ENCODE peak calls at places on chromosomes 2 and 18, in seven cellular contexts. M is K562, K is breast epithelium, Y is ovary, P is H54, S is A549, W is stomach. F is an unnamed sample.

GRCh38 chr18:76445741-76446232 is 49.3 kb downstream of the ZNF516 start:
- DNase-seq in M (no peak), W (no peak), K (no peak), Y (peak; percentile 52), P (peak; percentile 7), S (no peak), F (no peak)

GRCh38 chr18:52343138-52343537 is 3.1 kb downstream of the DCC start:
- DNase-seq in Y (no peak), P (no peak), K (no peak), W (no peak), M (no peak), S (peak; percentile 29), F (no peak)

GRCh38 chr2:218732761-218733158 is 22.1 kb downstream of the TTLL4 start:
- DNase-seq in S (no peak), Y (no peak), M (no peak), W (no peak), K (no peak), P (no peak), F (no peak)

GRCh38 chr2:119478188-119479065 is 45.9 kb downstream of the SCTR start:
- DNase-seq in K (no peak), P (no peak), Y (no peak), S (no peak), M (no peak), W (peak; percentile 20), F (no peak)

GRCh38 chr2:176414641-176415040 is 145.4 kb downstream of the MTX2 start:
- DNase-seq in W (no peak), P (no peak), K (no peak), S (no peak), M (no peak), Y (no peak), F (no peak)

GRCh38 chr2:200168641-200169265 is 137.7 kb upstream of the SPATS2L start:
- DNase-seq in S (no peak), P (no peak), M (no peak), Y (no peak), K (no peak), W (no peak), F (no peak)

GRCh38 chr18:6752200-6752873 is 22.8 kb downstream of the ARHGAP28 start:
- DNase-seq in M (no peak), W (no peak), Y (no peak), K (no peak), S (no peak), P (no peak), F (no peak)

GRCh38 chr2:46135230-46135555 is 162.0 kb upstream of the EPAS1 start:
- DNase-seq in Y (no peak), K (no peak), M (no peak), S (no peak), P (no peak), W (no peak), F (no peak)

GRCh38 chr2:79850912-79851311 is 338.1 kb downstream of the CTNNA2 start:
- DNase-seq in Y (no peak), P (no peak), W (no peak), M (no peak), S (no peak), K (no peak), F (no peak)

GRCh38 chr2:181104512-181105121 is 124.2 kb downstream of the UBE2E3 start:
- DNase-seq in S (peak; percentile 58), P (no peak), K (no peak), M (peak; percentile 25), W (no peak), Y (no peak), F (peak; percentile 76)

GRCh38 chr2:47720036-47720435 is 62.9 kb upstream of the MSH6 start:
- DNase-seq in S (no peak), M (no peak), Y (no peak), K (no peak), P (no peak), W (no peak), F (no peak)

GRCh38 chr18:24019641-24020331 is 5.2 kb downstream of the TTC39C start:
- DNase-seq in W (no peak), Y (no peak), P (no peak), S (no peak), M (no peak), K (no peak), F (no peak)

GRCh38 chr2:71705171-71705960 is 252.0 kb downstream of the DYSF start:
- DNase-seq in Y (peak; percentile 17), S (no peak), P (no peak), M (no peak), W (no peak), K (no peak), F (no peak)

GRCh38 chr2:47276061-47276460 is 121.0 kb upstream of the STPG4 start:
- DNase-seq in P (no peak), Y (no peak), S (no peak), W (no peak), K (no peak), M (no peak), F (no peak)

DNA sequence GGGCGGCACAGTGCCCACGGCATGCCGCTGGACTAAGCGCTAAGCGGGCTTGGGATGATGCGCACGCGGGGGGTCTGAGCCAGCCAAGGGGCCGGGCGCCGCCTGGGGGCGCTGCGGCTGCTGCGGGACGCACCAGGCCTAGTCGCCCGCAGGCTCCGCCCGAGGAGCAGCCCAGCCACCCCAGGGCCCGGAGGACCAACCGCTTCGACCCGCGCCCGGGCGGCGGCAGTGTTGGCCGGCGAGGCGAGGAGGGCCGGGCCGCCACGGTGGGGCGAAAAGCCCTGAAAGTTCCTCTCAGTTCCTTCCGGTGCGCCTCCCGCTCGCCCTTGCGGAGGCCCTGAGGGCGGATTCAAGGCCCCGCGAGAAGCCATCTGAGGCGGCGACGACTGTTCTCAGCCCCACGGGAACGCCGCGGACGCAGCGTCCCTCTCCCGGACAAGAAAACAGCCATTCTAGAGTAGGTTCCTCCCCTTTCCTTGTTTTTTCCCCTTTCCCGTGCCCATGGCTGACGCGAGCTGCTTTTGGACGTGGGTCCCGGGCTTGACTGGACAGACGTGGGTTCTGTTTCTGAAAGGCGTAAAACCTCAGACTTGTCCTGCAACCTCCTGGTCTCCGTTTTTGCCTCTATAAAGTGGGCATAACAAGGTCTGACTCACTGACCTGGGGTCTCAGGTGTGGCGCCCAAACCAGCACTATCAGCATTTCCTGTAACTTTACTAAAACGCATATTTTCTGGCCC is at the start of gene ANKAR:
- DNase-seq in K (peak; percentile 59), Y (peak; percentile 95), S (peak; percentile 92), M (no peak), P (peak; percentile 81), W (peak; percentile 91), F (peak; percentile 92)
- TF ChIP-seq POLR2A in K (no peak), Y (peak; percentile 60), S (peak; percentile 78), M (no peak), P (peak; percentile 54), W (no peak), F (peak; percentile 81)

GRCh38 chr2:68060652-68061051 is 2.2 kb downstream of the C1D start:
- DNase-seq in P (no peak), S (no peak), K (no peak), Y (no peak), M (no peak), W (no peak), F (peak; percentile 16)

GRCh38 chr2:68059769-68060525 is 2.9 kb downstream of the C1D start:
- DNase-seq in P (no peak), W (no peak), M (peak; percentile 14), S (no peak), K (no peak), Y (no peak), F (peak; percentile 25)

GRCh38 chr2:68057658-68058396 is 5.0 kb downstream of the C1D start:
- DNase-seq in P (no peak), K (no peak), W (no peak), S (no peak), Y (no peak), M (no peak), F (peak; percentile 10)

GRCh38 chr2:68062680-68063387 is at the start of gene C1D:
- DNase-seq in S (peak; percentile 94), Y (peak; percentile 98), M (peak; percentile 97), P (peak; percentile 60), W (peak; percentile 96), K (peak; percentile 91), F (peak; percentile 98)
- TF ChIP-seq POLR2A in S (peak; percentile 83), Y (peak; percentile 65), M (peak; percentile 91), P (peak; percentile 70), W (no peak), K (peak; percentile 78), F (peak; percentile 93)

DNA sequence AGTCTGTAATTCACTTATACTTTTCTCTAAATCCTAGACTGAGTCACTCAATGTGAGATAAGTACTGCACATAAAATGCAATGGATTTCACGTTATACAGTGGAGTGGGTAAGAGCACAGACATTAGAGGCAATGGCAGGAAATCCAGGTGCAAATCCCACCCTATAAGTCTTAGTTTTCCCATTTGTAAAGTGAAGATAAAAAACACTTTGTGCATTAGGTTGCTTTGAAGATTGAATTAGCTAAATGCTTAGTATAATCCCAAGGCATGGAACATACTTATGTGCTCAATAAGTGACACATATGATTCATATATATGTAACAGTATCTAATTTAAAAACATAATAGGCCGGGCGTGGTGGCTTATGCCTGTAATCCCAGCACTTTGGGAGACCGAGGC is 10.5 kb downstream of the ACTG2 start:
- DNase-seq in W (no peak), K (no peak), Y (no peak), P (no peak), S (no peak), M (no peak), F (no peak)
- TF ChIP-seq POLR2A in W (no peak), K (no peak), Y (no peak), P (no peak), S (no peak), M (no peak), F (no peak)

GRCh38 chr2:11683486-11683885 is 13.5 kb upstream of the NTSR2 start:
- DNase-seq in P (no peak), W (peak; percentile 24), Y (peak; percentile 28), M (no peak), K (no peak), S (no peak), F (no peak)

GRCh38 chr2:11680901-11681721 is 11.1 kb upstream of the NTSR2 start:
- DNase-seq in W (peak; percentile 9), S (no peak), K (no peak), P (no peak), Y (peak; percentile 31), M (no peak), F (no peak)

GRCh38 chr2:11682590-11682915 is 12.6 kb upstream of the NTSR2 start:
- DNase-seq in Y (peak; percentile 37), M (no peak), S (no peak), P (no peak), W (peak; percentile 1), K (no peak), F (no peak)

GRCh38 chr2:11680181-11680900 is 10.3 kb upstream of the NTSR2 start:
- DNase-seq in K (no peak), S (no peak), P (peak; percentile 38), M (no peak), W (peak; percentile 29), Y (peak; percentile 91), F (no peak)

DNA sequence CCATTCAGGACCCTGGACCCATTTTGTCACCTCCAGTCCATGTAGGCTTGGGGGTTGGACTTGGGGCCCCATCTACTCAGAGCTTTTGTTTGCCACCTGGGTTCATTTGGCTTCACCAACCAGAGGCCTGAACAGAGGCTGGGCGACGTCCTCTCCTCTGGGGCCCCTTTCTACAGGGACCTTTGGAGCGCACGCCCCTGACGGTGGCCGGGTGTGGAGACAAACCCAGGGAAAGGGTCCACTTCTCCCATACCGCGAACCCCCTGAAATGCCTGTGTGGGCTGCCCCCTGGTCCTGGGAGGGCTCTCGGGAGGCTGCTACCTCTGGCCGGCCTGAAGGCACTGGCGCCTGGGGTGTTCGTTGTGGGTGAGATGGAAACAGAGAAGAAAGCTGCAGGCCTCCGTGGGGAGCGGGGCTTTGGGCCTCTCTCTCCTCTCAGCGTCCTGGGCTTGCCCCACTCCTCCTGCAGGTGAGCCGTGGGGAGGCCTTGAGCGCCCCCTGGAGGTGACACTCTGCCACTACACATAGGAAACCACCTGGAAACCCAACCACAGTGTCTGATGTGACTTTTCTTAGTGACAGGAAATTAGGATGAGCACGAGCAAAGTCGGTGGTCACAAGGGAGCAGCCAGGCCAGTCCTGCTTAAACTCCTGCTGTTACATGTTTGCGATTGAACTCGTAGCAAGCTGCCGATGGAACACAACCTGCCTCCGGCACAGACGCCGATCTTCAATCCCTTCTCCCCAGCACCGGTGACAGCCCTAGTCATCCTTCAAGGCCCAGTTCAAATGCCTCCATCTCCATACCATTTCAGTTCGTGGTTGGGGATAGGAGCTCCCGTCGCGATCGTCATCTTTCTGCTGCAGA is 12.0 kb upstream of the NTSR2 start:
- DNase-seq in S (peak; percentile 43), K (no peak), P (peak; percentile 72), Y (peak; percentile 83), M (peak; percentile 71), W (peak; percentile 57), F (peak; percentile 23)
- TF ChIP-seq POLR2A in S (no peak), K (no peak), P (no peak), Y (no peak), M (no peak), W (no peak), F (no peak)